ENCODE peak calls at places on chromosome 19, in five cellular contexts. One of them, this sample, is unnamed. For H3K27me3 and H3K4me1, the result is how much of the 10 kb centered on the place peaks cover.

GRCh38 chr19:51185069-51185867 is 39.6 kb upstream of the CD33 start:
- DNase-seq in thoracic aorta: no peak
- DNase-seq in effector memory CD4-positive, alpha-beta T cell: no peak
- DNase-seq in H1: no peak
- DNase-seq in SK-N-SH: no peak
- DNase-seq in this sample: no peak

GRCh38 chr19:51710163-51710562 is 13.6 kb downstream of the HAS1 start:
- DNase-seq in effector memory CD4-positive, alpha-beta T cell: no peak
- DNase-seq in thoracic aorta: no peak
- DNase-seq in SK-N-SH: no peak
- DNase-seq in H1: no peak
- DNase-seq in this sample: no peak

GRCh38 chr19:45451181-45451849 is 16.5 kb upstream of the FOSB start:
- DNase-seq in SK-N-SH: no peak
- DNase-seq in thoracic aorta: no peak
- DNase-seq in effector memory CD4-positive, alpha-beta T cell: peak
- DNase-seq in H1: no peak
- DNase-seq in this sample: no peak

GRCh38 chr19:8155318-8155717 is 5.9 kb upstream of the FBN3 start:
- DNase-seq in thoracic aorta: no peak
- DNase-seq in SK-N-SH: no peak
- DNase-seq in effector memory CD4-positive, alpha-beta T cell: no peak
- DNase-seq in H1: no peak
- DNase-seq in this sample: no peak

GRCh38 chr19:51503428-51503827 is 1.8 kb upstream of the SIGLEC12 start:
- DNase-seq in thoracic aorta: no peak
- DNase-seq in SK-N-SH: no peak
- DNase-seq in H1: no peak
- DNase-seq in effector memory CD4-positive, alpha-beta T cell: no peak
- DNase-seq in this sample: no peak

GRCh38 chr19:47107201-47107952 is 6.2 kb downstream of the ZC3H4 start:
- DNase-seq in H1: no peak
- DNase-seq in thoracic aorta: no peak
- DNase-seq in SK-N-SH: no peak
- DNase-seq in effector memory CD4-positive, alpha-beta T cell: no peak
- DNase-seq in this sample: no peak

GRCh38 chr19:29576761-29577661 is 29.1 kb upstream of the POP4 start:
- DNase-seq in effector memory CD4-positive, alpha-beta T cell: no peak
- DNase-seq in SK-N-SH: no peak
- DNase-seq in H1: peak
- DNase-seq in thoracic aorta: no peak
- DNase-seq in this sample: no peak

GRCh38 chr19:56597696-56598095 is 2.6 kb downstream of the ZNF71 start:
- DNase-seq in H1: no peak
- DNase-seq in SK-N-SH: no peak
- DNase-seq in effector memory CD4-positive, alpha-beta T cell: no peak
- DNase-seq in thoracic aorta: no peak
- DNase-seq in this sample: no peak

GRCh38 chr19:51030631-51031030 is 4.2 kb downstream of the KLK12 start:
- DNase-seq in thoracic aorta: no peak
- DNase-seq in H1: no peak
- DNase-seq in effector memory CD4-positive, alpha-beta T cell: no peak
- DNase-seq in SK-N-SH: peak
- DNase-seq in this sample: no peak

GRCh38 chr19:58345558-58345957 is 7.7 kb downstream of the A1BG start:
- DNase-seq in H1: no peak
- DNase-seq in SK-N-SH: no peak
- DNase-seq in effector memory CD4-positive, alpha-beta T cell: no peak
- DNase-seq in thoracic aorta: no peak
- DNase-seq in this sample: no peak

GRCh38 chr19:27885361-27885760 is 1327.6 kb downstream of the UQCRFS1 start:
- DNase-seq in thoracic aorta: no peak
- DNase-seq in effector memory CD4-positive, alpha-beta T cell: no peak
- DNase-seq in H1: no peak
- DNase-seq in SK-N-SH: no peak
- DNase-seq in this sample: no peak

GRCh38 chr19:33048806-33049676 is 15.6 kb downstream of the RHPN2 start:
- DNase-seq in H1: no peak
- DNase-seq in SK-N-SH: no peak
- DNase-seq in effector memory CD4-positive, alpha-beta T cell: no peak
- DNase-seq in thoracic aorta: no peak
- DNase-seq in this sample: no peak

GRCh38 chr19:4295972-4296771 is 6.0 kb downstream of the TMIGD2 start:
- DNase-seq in SK-N-SH: peak
- DNase-seq in H1: no peak
- DNase-seq in effector memory CD4-positive, alpha-beta T cell: no peak
- DNase-seq in thoracic aorta: no peak
- DNase-seq in this sample: peak

GRCh38 chr19:33241530-33242101 is 16.0 kb upstream of the SLC7A10 start:
- DNase-seq in effector memory CD4-positive, alpha-beta T cell: no peak
- DNase-seq in H1: peak
- DNase-seq in SK-N-SH: peak
- DNase-seq in thoracic aorta: no peak
- DNase-seq in this sample: no peak

GRCh38 chr19:16400911-16401675 is 70.7 kb downstream of the EPS15L1 start:
- DNase-seq in SK-N-SH: no peak
- DNase-seq in thoracic aorta: peak
- DNase-seq in effector memory CD4-positive, alpha-beta T cell: no peak
- DNase-seq in H1: no peak
- DNase-seq in this sample: no peak

GRCh38 chr19:42197375-42197817 is 20.1 kb downstream of the DEDD2 start:
- DNase-seq in thoracic aorta: no peak
- DNase-seq in effector memory CD4-positive, alpha-beta T cell: no peak
- DNase-seq in SK-N-SH: no peak
- DNase-seq in H1: no peak
- DNase-seq in this sample: no peak

GRCh38 chr19:53880716-53881481 is 1.1 kb upstream of the PRKCG start:
- DNase-seq in H1: no peak
- DNase-seq in thoracic aorta: no peak
- DNase-seq in effector memory CD4-positive, alpha-beta T cell: no peak
- DNase-seq in SK-N-SH: no peak
- DNase-seq in this sample: no peak

GRCh38 chr19:58538257-58539168 is 5.4 kb upstream of the TRIM28 start:
- DNase-seq in H1: peak
- DNase-seq in thoracic aorta: no peak
- DNase-seq in SK-N-SH: no peak
- DNase-seq in effector memory CD4-positive, alpha-beta T cell: no peak
- DNase-seq in this sample: no peak

GRCh38 chr19:45558399-45558878 is 26.2 kb downstream of the OPA3 start:
- DNase-seq in H1: peak
- DNase-seq in effector memory CD4-positive, alpha-beta T cell: peak
- DNase-seq in SK-N-SH: peak
- DNase-seq in thoracic aorta: no peak
- DNase-seq in this sample: peak

GRCh38 chr19:46303702-46304397 is 7.0 kb downstream of the HIF3A start:
- DNase-seq in H1: peak
- DNase-seq in thoracic aorta: no peak
- DNase-seq in SK-N-SH: peak
- DNase-seq in effector memory CD4-positive, alpha-beta T cell: no peak
- DNase-seq in this sample: peak

GRCh38 chr19:48819366-48819816 is 8.6 kb upstream of the BCAT2 start:
- DNase-seq in effector memory CD4-positive, alpha-beta T cell: no peak
- DNase-seq in thoracic aorta: peak
- DNase-seq in H1: no peak
- DNase-seq in SK-N-SH: no peak
- DNase-seq in this sample: no peak

GRCh38 chr19:49436381-49437017 is 4.8 kb downstream of the SLC17A7 start:
- DNase-seq in H1: peak
- DNase-seq in SK-N-SH: peak
- DNase-seq in thoracic aorta: no peak
- DNase-seq in effector memory CD4-positive, alpha-beta T cell: peak
- DNase-seq in this sample: peak

GRCh38 chr19:44643605-44644390 is at the start of gene PVR:
- DNase-seq in thoracic aorta: peak
- DNase-seq in H1: peak
- DNase-seq in effector memory CD4-positive, alpha-beta T cell: no peak
- DNase-seq in SK-N-SH: peak
- DNase-seq in this sample: peak

GRCh38 chr19:33556261-33556660 is 34.7 kb upstream of the PEPD start:
- DNase-seq in effector memory CD4-positive, alpha-beta T cell: no peak
- DNase-seq in thoracic aorta: no peak
- DNase-seq in H1: no peak
- DNase-seq in SK-N-SH: no peak
- DNase-seq in this sample: no peak

GRCh38 chr19:7921302-7921954 is 1.3 kb downstream of the SNAPC2 start:
- DNase-seq in H1: no peak
- DNase-seq in thoracic aorta: no peak
- DNase-seq in SK-N-SH: no peak
- DNase-seq in effector memory CD4-positive, alpha-beta T cell: no peak
- DNase-seq in this sample: no peak

GRCh38 chr19:54502518-54503048 is at the start of gene LAIR2:
- DNase-seq in H1: no peak
- DNase-seq in effector memory CD4-positive, alpha-beta T cell: no peak
- DNase-seq in thoracic aorta: no peak
- DNase-seq in SK-N-SH: no peak
- DNase-seq in this sample: no peak

GRCh38 chr19:35342430-35342829 is 5.3 kb upstream of the FFAR1 start:
- DNase-seq in H1: no peak
- DNase-seq in SK-N-SH: no peak
- DNase-seq in thoracic aorta: no peak
- DNase-seq in effector memory CD4-positive, alpha-beta T cell: no peak
- DNase-seq in this sample: no peak
- H3K27me3 ChIP-seq in H1: under half
- H3K27me3 ChIP-seq in SK-N-SH: half or more
- H3K27me3 ChIP-seq in thoracic aorta: under half
- H3K27me3 ChIP-seq in effector memory CD4-positive, alpha-beta T cell: under half
- H3K27me3 ChIP-seq in this sample: under half

GRCh38 chr19:1745589-1746031 is 7.7 kb upstream of the ONECUT3 start:
- DNase-seq in H1: peak
- DNase-seq in SK-N-SH: no peak
- DNase-seq in thoracic aorta: no peak
- DNase-seq in effector memory CD4-positive, alpha-beta T cell: no peak
- DNase-seq in this sample: no peak
- H3K4me1 ChIP-seq in H1: under half
- H3K4me1 ChIP-seq in SK-N-SH: under half
- H3K4me1 ChIP-seq in thoracic aorta: under half
- H3K4me1 ChIP-seq in effector memory CD4-positive, alpha-beta T cell: under half
- H3K4me1 ChIP-seq in this sample: under half

DNA sequence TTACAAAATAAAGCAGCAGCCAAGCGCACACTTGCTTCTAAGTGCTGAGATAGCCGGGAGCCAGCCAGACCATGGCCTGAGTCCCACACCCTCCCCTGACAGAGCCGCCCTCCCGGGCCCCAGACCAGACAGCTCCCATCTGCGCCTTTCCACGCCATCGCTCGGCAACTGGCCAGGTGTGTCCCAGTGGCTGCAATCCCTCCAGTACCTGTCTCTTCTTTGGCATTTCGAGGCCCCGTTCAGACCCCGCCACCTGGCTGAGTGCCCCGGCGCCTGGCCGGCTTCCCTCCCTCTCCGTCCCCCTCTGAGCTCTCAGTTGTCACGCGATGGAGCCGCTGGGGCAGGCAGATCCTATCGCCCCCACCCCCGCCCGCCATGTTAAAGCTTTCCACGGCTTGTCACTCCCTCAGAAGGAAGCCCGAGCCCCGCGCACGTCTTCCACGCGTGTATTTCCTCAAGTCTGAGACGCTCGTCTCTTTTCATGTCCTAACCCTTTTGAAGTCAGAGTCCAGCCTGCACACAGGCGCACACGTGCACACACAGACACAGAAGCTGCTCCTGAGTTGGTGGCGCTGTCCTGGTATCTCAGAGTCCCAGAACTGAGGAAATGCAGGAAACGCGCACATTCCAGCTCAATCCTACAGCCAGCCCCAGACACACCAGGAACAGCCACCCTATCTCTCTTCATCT is 7.9 kb downstream of the MLLT1 start:
- DNase-seq in thoracic aorta: no peak
- DNase-seq in H1: no peak
- DNase-seq in SK-N-SH: peak
- DNase-seq in effector memory CD4-positive, alpha-beta T cell: no peak
- DNase-seq in this sample: peak
- H3K4me3 ChIP-seq in thoracic aorta: peak
- H3K4me3 ChIP-seq in H1: no peak
- H3K4me3 ChIP-seq in SK-N-SH: peak
- H3K4me3 ChIP-seq in effector memory CD4-positive, alpha-beta T cell: no peak
- H3K4me3 ChIP-seq in this sample: peak

DNA sequence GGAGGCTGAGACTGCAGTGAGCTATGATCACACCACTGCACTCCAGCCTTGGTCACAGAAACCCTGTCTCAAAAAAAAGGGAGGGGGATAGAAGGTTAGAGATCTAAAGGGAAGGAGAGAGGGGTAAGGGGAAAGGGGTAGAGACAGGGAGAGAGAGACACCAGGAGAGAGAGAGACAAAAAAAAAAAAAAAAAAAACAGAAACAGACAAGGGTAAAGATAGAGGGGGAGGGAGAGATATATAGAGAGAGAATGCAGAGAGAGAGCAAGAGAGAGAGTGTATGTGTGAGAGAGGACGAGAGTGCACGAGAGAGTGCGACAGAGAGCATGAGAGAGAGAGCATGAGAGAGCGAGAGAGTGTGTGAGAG is 4.2 kb downstream of the CD70 start:
- DNase-seq in H1: no peak
- DNase-seq in thoracic aorta: no peak
- DNase-seq in SK-N-SH: no peak
- DNase-seq in effector memory CD4-positive, alpha-beta T cell: no peak
- DNase-seq in this sample: no peak
- H3K27me3 ChIP-seq in H1: under half
- H3K27me3 ChIP-seq in thoracic aorta: under half
- H3K27me3 ChIP-seq in SK-N-SH: half or more
- H3K27me3 ChIP-seq in effector memory CD4-positive, alpha-beta T cell: under half
- H3K27me3 ChIP-seq in this sample: under half

GRCh38 chr19:13981021-13981420 is 25.1 kb downstream of the RFX1 start:
- DNase-seq in H1: no peak
- DNase-seq in thoracic aorta: no peak
- DNase-seq in SK-N-SH: peak
- DNase-seq in effector memory CD4-positive, alpha-beta T cell: no peak
- DNase-seq in this sample: peak
- H3K4me1 ChIP-seq in H1: under half
- H3K4me1 ChIP-seq in thoracic aorta: under half
- H3K4me1 ChIP-seq in SK-N-SH: under half
- H3K4me1 ChIP-seq in effector memory CD4-positive, alpha-beta T cell: under half
- H3K4me1 ChIP-seq in this sample: under half

GRCh38 chr19:19179548-19180441 is 9.7 kb upstream of the MEF2B start:
- DNase-seq in H1: no peak
- DNase-seq in thoracic aorta: no peak
- DNase-seq in SK-N-SH: no peak
- DNase-seq in effector memory CD4-positive, alpha-beta T cell: no peak
- DNase-seq in this sample: no peak
- H3K4me3 ChIP-seq in H1: no peak
- H3K4me3 ChIP-seq in thoracic aorta: no peak
- H3K4me3 ChIP-seq in SK-N-SH: no peak
- H3K4me3 ChIP-seq in effector memory CD4-positive, alpha-beta T cell: no peak
- H3K4me3 ChIP-seq in this sample: no peak

GRCh38 chr19:55526216-55527196 is 10.4 kb downstream of the SBK2 start:
- DNase-seq in thoracic aorta: no peak
- DNase-seq in SK-N-SH: peak
- DNase-seq in H1: no peak
- DNase-seq in effector memory CD4-positive, alpha-beta T cell: no peak
- DNase-seq in this sample: peak
- H3K27me3 ChIP-seq in thoracic aorta: under half
- H3K27me3 ChIP-seq in SK-N-SH: under half
- H3K27me3 ChIP-seq in H1: under half
- H3K27me3 ChIP-seq in effector memory CD4-positive, alpha-beta T cell: under half
- H3K27me3 ChIP-seq in this sample: under half